ENCODE peak calls at places on chromosome 9, in eight cellular contexts. One of them, this sample, is unnamed.

GRCh38 chr9:89604463-89605180 is at the start of gene GADD45G:
- DNase-seq in NCI-H748 treated with DMSO at 0.1 percent for 48 hours: peak; percentile 90
- DNase-seq in uterus: peak; percentile 93
- DNase-seq in AG04450: peak; percentile 13
- DNase-seq in IMR-90: peak; percentile 61
- DNase-seq in endodermal cell: peak; percentile 96
- DNase-seq in head of caudate nucleus: peak; percentile 91
- DNase-seq in cardiac muscle cell: peak; percentile 87
- DNase-seq in this sample: peak; percentile 76

GRCh38 chr9:122228906-122229837 is at the start of gene LHX6:
- DNase-seq in cardiac muscle cell: peak; percentile 43
- DNase-seq in endodermal cell: peak; percentile 66
- DNase-seq in NCI-H748 treated with DMSO at 0.1 percent for 48 hours: no peak
- DNase-seq in head of caudate nucleus: no peak
- DNase-seq in AG04450: no peak
- DNase-seq in IMR-90: peak; percentile 47
- DNase-seq in uterus: no peak
- DNase-seq in this sample: peak; percentile 28

GRCh38 chr9:76571288-76572204 is 112.6 kb downstream of the GCNT1 start:
- DNase-seq in endodermal cell: no peak
- DNase-seq in head of caudate nucleus: no peak
- DNase-seq in IMR-90: no peak
- DNase-seq in cardiac muscle cell: peak; percentile 54
- DNase-seq in NCI-H748 treated with DMSO at 0.1 percent for 48 hours: peak; percentile 38
- DNase-seq in uterus: no peak
- DNase-seq in AG04450: no peak
- DNase-seq in this sample: no peak

GRCh38 chr9:69548676-69549075 is 123.5 kb downstream of the APBA1 start:
- DNase-seq in cardiac muscle cell: no peak
- DNase-seq in uterus: no peak
- DNase-seq in NCI-H748 treated with DMSO at 0.1 percent for 48 hours: no peak
- DNase-seq in head of caudate nucleus: peak; percentile 18
- DNase-seq in AG04450: no peak
- DNase-seq in IMR-90: no peak
- DNase-seq in endodermal cell: no peak
- DNase-seq in this sample: no peak

GRCh38 chr9:124264812-124265211 is 7.1 kb downstream of the NEK6 start:
- DNase-seq in endodermal cell: no peak
- DNase-seq in AG04450: no peak
- DNase-seq in head of caudate nucleus: no peak
- DNase-seq in cardiac muscle cell: peak; percentile 79
- DNase-seq in uterus: no peak
- DNase-seq in IMR-90: peak; percentile 62
- DNase-seq in NCI-H748 treated with DMSO at 0.1 percent for 48 hours: no peak
- DNase-seq in this sample: no peak

GRCh38 chr9:19967567-19968459 is 179.0 kb upstream of the SLC24A2 start:
- DNase-seq in AG04450: no peak
- DNase-seq in head of caudate nucleus: no peak
- DNase-seq in endodermal cell: peak; percentile 63
- DNase-seq in cardiac muscle cell: no peak
- DNase-seq in IMR-90: no peak
- DNase-seq in NCI-H748 treated with DMSO at 0.1 percent for 48 hours: peak; percentile 24
- DNase-seq in uterus: no peak
- DNase-seq in this sample: no peak

GRCh38 chr9:97571664-97572063 is 61.5 kb downstream of the TSTD2 start:
- DNase-seq in NCI-H748 treated with DMSO at 0.1 percent for 48 hours: no peak
- DNase-seq in head of caudate nucleus: no peak
- DNase-seq in AG04450: no peak
- DNase-seq in uterus: peak; percentile 77
- DNase-seq in IMR-90: no peak
- DNase-seq in endodermal cell: no peak
- DNase-seq in cardiac muscle cell: peak; percentile 36
- DNase-seq in this sample: no peak

GRCh38 chr9:120366646-120367019 is 213.3 kb downstream of the CDK5RAP2 start:
- DNase-seq in IMR-90: peak; percentile 91
- DNase-seq in cardiac muscle cell: peak; percentile 96
- DNase-seq in head of caudate nucleus: no peak
- DNase-seq in NCI-H748 treated with DMSO at 0.1 percent for 48 hours: no peak
- DNase-seq in AG04450: peak; percentile 75
- DNase-seq in uterus: no peak
- DNase-seq in endodermal cell: peak; percentile 77
- DNase-seq in this sample: no peak

GRCh38 chr9:109315480-109315879 is 5.4 kb downstream of the EPB41L4B start:
- DNase-seq in cardiac muscle cell: no peak
- DNase-seq in head of caudate nucleus: no peak
- DNase-seq in NCI-H748 treated with DMSO at 0.1 percent for 48 hours: no peak
- DNase-seq in endodermal cell: no peak
- DNase-seq in AG04450: no peak
- DNase-seq in IMR-90: no peak
- DNase-seq in uterus: no peak
- DNase-seq in this sample: no peak

GRCh38 chr9:15329539-15330109 is 22.6 kb upstream of the TTC39B start:
- DNase-seq in cardiac muscle cell: no peak
- DNase-seq in NCI-H748 treated with DMSO at 0.1 percent for 48 hours: no peak
- DNase-seq in head of caudate nucleus: no peak
- DNase-seq in endodermal cell: no peak
- DNase-seq in uterus: no peak
- DNase-seq in AG04450: no peak
- DNase-seq in IMR-90: no peak
- DNase-seq in this sample: no peak

GRCh38 chr9:124658165-124659017 is 112.7 kb downstream of the NR6A1 start:
- DNase-seq in cardiac muscle cell: peak; percentile 97
- DNase-seq in head of caudate nucleus: peak; percentile 72
- DNase-seq in AG04450: peak; percentile 93
- DNase-seq in uterus: peak; percentile 23
- DNase-seq in endodermal cell: peak; percentile 86
- DNase-seq in NCI-H748 treated with DMSO at 0.1 percent for 48 hours: peak; percentile 91
- DNase-seq in IMR-90: peak; percentile 97
- DNase-seq in this sample: peak; percentile 90

GRCh38 chr9:98712987-98713386 is 4.3 kb upstream of the GABBR2 start:
- DNase-seq in IMR-90: no peak
- DNase-seq in AG04450: no peak
- DNase-seq in NCI-H748 treated with DMSO at 0.1 percent for 48 hours: no peak
- DNase-seq in endodermal cell: no peak
- DNase-seq in head of caudate nucleus: no peak
- DNase-seq in uterus: no peak
- DNase-seq in cardiac muscle cell: no peak
- DNase-seq in this sample: no peak

GRCh38 chr9:12391839-12392509 is 301.2 kb upstream of the TYRP1 start:
- DNase-seq in NCI-H748 treated with DMSO at 0.1 percent for 48 hours: no peak
- DNase-seq in head of caudate nucleus: no peak
- DNase-seq in endodermal cell: no peak
- DNase-seq in AG04450: no peak
- DNase-seq in cardiac muscle cell: no peak
- DNase-seq in uterus: no peak
- DNase-seq in IMR-90: no peak
- DNase-seq in this sample: no peak

GRCh38 chr9:88745281-88746001 is 210.5 kb downstream of the NXNL2 start:
- DNase-seq in cardiac muscle cell: peak; percentile 70
- DNase-seq in AG04450: peak; percentile 97
- DNase-seq in endodermal cell: no peak
- DNase-seq in uterus: peak; percentile 39
- DNase-seq in head of caudate nucleus: no peak
- DNase-seq in NCI-H748 treated with DMSO at 0.1 percent for 48 hours: no peak
- DNase-seq in IMR-90: peak; percentile 95
- DNase-seq in this sample: no peak

GRCh38 chr9:105656131-105656921 is 5.9 kb upstream of the TAL2 start:
- DNase-seq in head of caudate nucleus: no peak
- DNase-seq in AG04450: no peak
- DNase-seq in uterus: no peak
- DNase-seq in IMR-90: no peak
- DNase-seq in endodermal cell: peak; percentile 71
- DNase-seq in NCI-H748 treated with DMSO at 0.1 percent for 48 hours: peak; percentile 19
- DNase-seq in cardiac muscle cell: no peak
- DNase-seq in this sample: no peak

GRCh38 chr9:114344188-114344566 is 14.5 kb downstream of the ORM2 start:
- DNase-seq in IMR-90: no peak
- DNase-seq in cardiac muscle cell: no peak
- DNase-seq in head of caudate nucleus: no peak
- DNase-seq in uterus: no peak
- DNase-seq in NCI-H748 treated with DMSO at 0.1 percent for 48 hours: no peak
- DNase-seq in AG04450: no peak
- DNase-seq in endodermal cell: no peak
- DNase-seq in this sample: no peak

GRCh38 chr9:123069010-123069481 is 35.6 kb downstream of the GPR21 start:
- DNase-seq in AG04450: peak; percentile 83
- DNase-seq in uterus: no peak
- DNase-seq in head of caudate nucleus: no peak
- DNase-seq in endodermal cell: no peak
- DNase-seq in cardiac muscle cell: peak; percentile 88
- DNase-seq in NCI-H748 treated with DMSO at 0.1 percent for 48 hours: no peak
- DNase-seq in IMR-90: peak; percentile 95
- DNase-seq in this sample: no peak

GRCh38 chr9:129620669-129621295 is at the start of gene C9orf50:
- DNase-seq in endodermal cell: no peak
- DNase-seq in cardiac muscle cell: no peak
- DNase-seq in head of caudate nucleus: no peak
- DNase-seq in AG04450: no peak
- DNase-seq in NCI-H748 treated with DMSO at 0.1 percent for 48 hours: no peak
- DNase-seq in IMR-90: no peak
- DNase-seq in uterus: no peak
- DNase-seq in this sample: no peak

GRCh38 chr9:11312976-11313375 is 700.2 kb upstream of the PTPRD start:
- DNase-seq in cardiac muscle cell: no peak
- DNase-seq in uterus: no peak
- DNase-seq in endodermal cell: no peak
- DNase-seq in IMR-90: no peak
- DNase-seq in AG04450: no peak
- DNase-seq in head of caudate nucleus: no peak
- DNase-seq in NCI-H748 treated with DMSO at 0.1 percent for 48 hours: no peak
- DNase-seq in this sample: no peak

GRCh38 chr9:107425110-107426025 is 64.2 kb downstream of the KLF4 start:
- DNase-seq in cardiac muscle cell: peak; percentile 89
- DNase-seq in NCI-H748 treated with DMSO at 0.1 percent for 48 hours: no peak
- DNase-seq in AG04450: no peak
- DNase-seq in uterus: peak; percentile 94
- DNase-seq in IMR-90: peak; percentile 19
- DNase-seq in endodermal cell: peak; percentile 94
- DNase-seq in head of caudate nucleus: peak; percentile 40
- DNase-seq in this sample: no peak

GRCh38 chr9:128819716-128820664 is 1.7 kb downstream of the ENDOG start:
- DNase-seq in endodermal cell: no peak
- DNase-seq in head of caudate nucleus: peak; percentile 45
- DNase-seq in uterus: peak; percentile 75
- DNase-seq in NCI-H748 treated with DMSO at 0.1 percent for 48 hours: peak; percentile 80
- DNase-seq in AG04450: no peak
- DNase-seq in IMR-90: no peak
- DNase-seq in cardiac muscle cell: peak; percentile 81
- DNase-seq in this sample: no peak

GRCh38 chr9:88420227-88420626 is 32.0 kb downstream of the SPIN1 start:
- DNase-seq in IMR-90: no peak
- DNase-seq in NCI-H748 treated with DMSO at 0.1 percent for 48 hours: no peak
- DNase-seq in endodermal cell: no peak
- DNase-seq in AG04450: no peak
- DNase-seq in head of caudate nucleus: no peak
- DNase-seq in uterus: peak; percentile 36
- DNase-seq in cardiac muscle cell: no peak
- DNase-seq in this sample: no peak

GRCh38 chr9:130542457-130543228 is 36.7 kb upstream of the FUBP3 start:
- DNase-seq in endodermal cell: peak; percentile 53
- DNase-seq in NCI-H748 treated with DMSO at 0.1 percent for 48 hours: no peak
- DNase-seq in cardiac muscle cell: no peak
- DNase-seq in AG04450: no peak
- DNase-seq in IMR-90: no peak
- DNase-seq in uterus: no peak
- DNase-seq in head of caudate nucleus: no peak
- DNase-seq in this sample: no peak

GRCh38 chr9:20929276-20929675 is 102.2 kb downstream of the HACD4 start:
- DNase-seq in uterus: no peak
- DNase-seq in AG04450: no peak
- DNase-seq in cardiac muscle cell: no peak
- DNase-seq in NCI-H748 treated with DMSO at 0.1 percent for 48 hours: no peak
- DNase-seq in head of caudate nucleus: peak; percentile 25
- DNase-seq in IMR-90: no peak
- DNase-seq in endodermal cell: peak; percentile 66
- DNase-seq in this sample: no peak

GRCh38 chr9:16828335-16829281 is 41.9 kb downstream of the BNC2 start:
- DNase-seq in NCI-H748 treated with DMSO at 0.1 percent for 48 hours: no peak
- DNase-seq in endodermal cell: peak; percentile 74
- DNase-seq in AG04450: no peak
- DNase-seq in head of caudate nucleus: no peak
- DNase-seq in cardiac muscle cell: peak; percentile 41
- DNase-seq in IMR-90: peak; percentile 78
- DNase-seq in uterus: peak; percentile 34
- DNase-seq in this sample: peak; percentile 4